ENCODE peak calls at places on chromosomes 6 and 20, in five cellular contexts. One of them, this sample, is unnamed. For H3K9me3, the result is how much of the 10 kb centered on the place peaks cover.

GRCh38 chr6:79718509-79719247 is 87.5 kb downstream of the SH3BGRL2 start:
- DNase-seq in heart left ventricle: no peak
- DNase-seq in DND-41: no peak
- DNase-seq in tibial artery: no peak
- DNase-seq in left ventricle myocardium inferior: no peak
- DNase-seq in this sample: no peak

GRCh38 chr6:170134077-170135040 is 156.5 kb downstream of the DLL1 start:
- DNase-seq in heart left ventricle: no peak
- DNase-seq in DND-41: no peak
- DNase-seq in tibial artery: peak
- DNase-seq in left ventricle myocardium inferior: peak
- DNase-seq in this sample: peak

GRCh38 chr6:168179133-168179532 is 100.1 kb upstream of the FRMD1 start:
- DNase-seq in heart left ventricle: no peak
- DNase-seq in DND-41: no peak
- DNase-seq in tibial artery: peak
- DNase-seq in left ventricle myocardium inferior: no peak
- DNase-seq in this sample: no peak

GRCh38 chr20:17887331-17888030 is 81.1 kb downstream of the SNX5 start:
- DNase-seq in heart left ventricle: no peak
- DNase-seq in DND-41: no peak
- DNase-seq in tibial artery: no peak
- DNase-seq in left ventricle myocardium inferior: no peak
- DNase-seq in this sample: no peak

GRCh38 chr6:33116881-33117711 is 41.3 kb downstream of the HLA-DPB1 start:
- DNase-seq in heart left ventricle: no peak
- DNase-seq in DND-41: no peak
- DNase-seq in tibial artery: no peak
- DNase-seq in left ventricle myocardium inferior: no peak
- DNase-seq in this sample: no peak

GRCh38 chr6:158831571-158831970 is 12.4 kb upstream of the EZR start:
- DNase-seq in heart left ventricle: no peak
- DNase-seq in DND-41: no peak
- DNase-seq in tibial artery: no peak
- DNase-seq in left ventricle myocardium inferior: no peak
- DNase-seq in this sample: no peak

GRCh38 chr6:20716865-20717264 is 182.6 kb downstream of the CDKAL1 start:
- DNase-seq in heart left ventricle: no peak
- DNase-seq in DND-41: no peak
- DNase-seq in tibial artery: no peak
- DNase-seq in left ventricle myocardium inferior: no peak
- DNase-seq in this sample: no peak

GRCh38 chr20:542777-543368 is 717 bp downstream of the CSNK2A1 start:
- DNase-seq in heart left ventricle: peak
- DNase-seq in DND-41: peak
- DNase-seq in tibial artery: no peak
- DNase-seq in left ventricle myocardium inferior: no peak
- DNase-seq in this sample: peak

GRCh38 chr6:135600086-135600702 is 102.7 kb upstream of the AHI1 start:
- DNase-seq in heart left ventricle: no peak
- DNase-seq in DND-41: peak
- DNase-seq in tibial artery: no peak
- DNase-seq in left ventricle myocardium inferior: no peak
- DNase-seq in this sample: no peak

GRCh38 chr20:32737371-32738223 is 5.7 kb downstream of the COMMD7 start:
- DNase-seq in heart left ventricle: no peak
- DNase-seq in DND-41: peak
- DNase-seq in tibial artery: no peak
- DNase-seq in left ventricle myocardium inferior: no peak
- DNase-seq in this sample: peak

GRCh38 chr6:38279423-38279822 is 360.3 kb downstream of the BTBD9 start:
- DNase-seq in heart left ventricle: no peak
- DNase-seq in DND-41: no peak
- DNase-seq in tibial artery: no peak
- DNase-seq in left ventricle myocardium inferior: no peak
- DNase-seq in this sample: no peak

GRCh38 chr20:21739682-21740081 is 34.2 kb downstream of the PAX1 start:
- DNase-seq in heart left ventricle: no peak
- DNase-seq in DND-41: no peak
- DNase-seq in tibial artery: no peak
- DNase-seq in left ventricle myocardium inferior: no peak
- DNase-seq in this sample: no peak

GRCh38 chr6:134774244-134774643 is 175.7 kb downstream of the ALDH8A1 start:
- DNase-seq in heart left ventricle: no peak
- DNase-seq in DND-41: no peak
- DNase-seq in tibial artery: no peak
- DNase-seq in left ventricle myocardium inferior: no peak
- DNase-seq in this sample: no peak

GRCh38 chr6:144993870-144994269 is 708.7 kb downstream of the UTRN start:
- DNase-seq in heart left ventricle: no peak
- DNase-seq in DND-41: no peak
- DNase-seq in tibial artery: no peak
- DNase-seq in left ventricle myocardium inferior: no peak
- DNase-seq in this sample: no peak

GRCh38 chr6:138869343-138869742 is 73.5 kb downstream of the ECT2L start:
- DNase-seq in heart left ventricle: peak
- DNase-seq in DND-41: no peak
- DNase-seq in tibial artery: no peak
- DNase-seq in left ventricle myocardium inferior: peak
- DNase-seq in this sample: no peak

GRCh38 chr6:22026160-22026678 is 270.6 kb downstream of the PRL start:
- DNase-seq in heart left ventricle: no peak
- DNase-seq in DND-41: peak
- DNase-seq in tibial artery: no peak
- DNase-seq in left ventricle myocardium inferior: no peak
- DNase-seq in this sample: no peak

GRCh38 chr20:1280421-1281102 is 14.5 kb downstream of the SNPH start:
- DNase-seq in heart left ventricle: no peak
- DNase-seq in DND-41: no peak
- DNase-seq in tibial artery: no peak
- DNase-seq in left ventricle myocardium inferior: no peak
- DNase-seq in this sample: no peak

GRCh38 chr6:56821005-56821432 is 133.9 kb upstream of the BEND6 start:
- DNase-seq in heart left ventricle: no peak
- DNase-seq in DND-41: no peak
- DNase-seq in tibial artery: no peak
- DNase-seq in left ventricle myocardium inferior: no peak
- DNase-seq in this sample: no peak

GRCh38 chr6:55293116-55293515 is 34.2 kb upstream of the GFRAL start:
- DNase-seq in heart left ventricle: no peak
- DNase-seq in DND-41: no peak
- DNase-seq in tibial artery: no peak
- DNase-seq in left ventricle myocardium inferior: no peak
- DNase-seq in this sample: no peak

GRCh38 chr20:32820698-32821378 is 1.1 kb downstream of the MAPRE1 start:
- DNase-seq in heart left ventricle: no peak
- DNase-seq in DND-41: no peak
- DNase-seq in tibial artery: no peak
- DNase-seq in left ventricle myocardium inferior: no peak
- DNase-seq in this sample: no peak

GRCh38 chr6:119044263-119044662 is 34.2 kb downstream of the FAM184A start:
- DNase-seq in heart left ventricle: no peak
- DNase-seq in DND-41: no peak
- DNase-seq in tibial artery: no peak
- DNase-seq in left ventricle myocardium inferior: no peak
- DNase-seq in this sample: no peak

GRCh38 chr6:119040229-119040628 is 38.2 kb downstream of the FAM184A start:
- DNase-seq in heart left ventricle: no peak
- DNase-seq in DND-41: no peak
- DNase-seq in tibial artery: no peak
- DNase-seq in left ventricle myocardium inferior: no peak
- DNase-seq in this sample: no peak

GRCh38 chr6:119040636-119041035 is 37.8 kb downstream of the FAM184A start:
- DNase-seq in heart left ventricle: no peak
- DNase-seq in DND-41: no peak
- DNase-seq in tibial artery: no peak
- DNase-seq in left ventricle myocardium inferior: no peak
- DNase-seq in this sample: no peak

GRCh38 chr6:119043265-119043664 is 35.2 kb downstream of the FAM184A start:
- DNase-seq in heart left ventricle: no peak
- DNase-seq in DND-41: no peak
- DNase-seq in tibial artery: no peak
- DNase-seq in left ventricle myocardium inferior: no peak
- DNase-seq in this sample: no peak

GRCh38 chr6:119043783-119044182 is 34.7 kb downstream of the FAM184A start:
- DNase-seq in heart left ventricle: no peak
- DNase-seq in DND-41: no peak
- DNase-seq in tibial artery: no peak
- DNase-seq in left ventricle myocardium inferior: no peak
- DNase-seq in this sample: no peak
- H3K9me3 ChIP-seq in heart left ventricle: under half
- H3K9me3 ChIP-seq in DND-41: under half
- H3K9me3 ChIP-seq in tibial artery: under half
- H3K9me3 ChIP-seq in left ventricle myocardium inferior: under half
- H3K9me3 ChIP-seq in this sample: under half

DNA sequence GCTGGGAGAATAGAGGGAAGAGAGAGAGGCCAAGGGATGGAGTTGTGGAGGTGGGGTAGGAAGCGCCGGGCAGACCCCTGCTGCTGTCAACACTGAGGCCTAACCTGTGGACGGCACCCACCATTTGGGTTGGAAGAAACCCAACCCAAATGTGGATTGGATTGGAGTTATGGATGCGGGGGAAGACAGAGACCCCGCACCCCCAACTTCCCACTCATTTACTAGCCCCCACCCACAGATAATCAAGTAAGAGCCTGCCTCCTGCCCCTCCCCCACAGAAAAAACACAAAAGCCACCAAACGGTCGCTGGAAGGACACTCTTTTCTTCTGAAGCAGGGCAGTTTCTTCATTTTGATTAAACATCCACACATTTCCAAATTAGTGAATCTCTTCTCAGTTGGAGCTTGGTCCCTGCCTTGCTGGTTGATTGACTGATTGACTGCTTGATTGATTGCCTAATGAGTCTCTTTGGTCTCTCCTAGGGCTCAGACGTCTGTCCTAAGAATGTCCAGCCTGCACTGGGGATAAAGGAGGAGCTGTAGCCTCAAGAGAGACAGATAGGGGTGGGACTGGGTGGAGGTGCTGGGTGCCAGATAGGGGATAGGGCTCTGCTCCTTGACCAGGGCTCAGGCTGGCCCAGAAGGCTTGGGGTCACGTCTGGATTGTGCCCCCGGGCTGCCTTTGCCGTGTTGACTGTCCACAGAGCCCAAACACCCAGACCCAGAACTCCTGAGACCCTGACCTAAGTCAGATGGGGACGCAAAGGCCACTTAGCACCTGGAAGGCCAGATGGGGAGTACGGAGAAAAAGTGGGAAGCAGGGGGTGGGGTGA is 74.9 kb upstream of the FOXP4 start:
- DNase-seq in heart left ventricle: no peak
- DNase-seq in DND-41: no peak
- DNase-seq in tibial artery: no peak
- DNase-seq in left ventricle myocardium inferior: no peak
- DNase-seq in this sample: no peak
- H3K27ac ChIP-seq in heart left ventricle: no peak
- H3K27ac ChIP-seq in DND-41: no peak
- H3K27ac ChIP-seq in tibial artery: peak
- H3K27ac ChIP-seq in left ventricle myocardium inferior: no peak
- H3K27ac ChIP-seq in this sample: no peak

GRCh38 chr6:87257975-87258374 is 64.4 kb upstream of the SMIM8 start:
- DNase-seq in heart left ventricle: no peak
- DNase-seq in DND-41: no peak
- DNase-seq in tibial artery: no peak
- DNase-seq in left ventricle myocardium inferior: no peak
- DNase-seq in this sample: no peak

GRCh38 chr6:87261534-87261933 is 60.9 kb upstream of the SMIM8 start:
- DNase-seq in heart left ventricle: no peak
- DNase-seq in DND-41: no peak
- DNase-seq in tibial artery: no peak
- DNase-seq in left ventricle myocardium inferior: no peak
- DNase-seq in this sample: no peak

GRCh38 chr6:87259791-87260190 is 62.6 kb upstream of the SMIM8 start:
- DNase-seq in heart left ventricle: no peak
- DNase-seq in DND-41: no peak
- DNase-seq in tibial artery: no peak
- DNase-seq in left ventricle myocardium inferior: no peak
- DNase-seq in this sample: no peak

GRCh38 chr6:87257046-87257445 is 65.3 kb upstream of the SMIM8 start:
- DNase-seq in heart left ventricle: no peak
- DNase-seq in DND-41: no peak
- DNase-seq in tibial artery: no peak
- DNase-seq in left ventricle myocardium inferior: no peak
- DNase-seq in this sample: no peak

DNA sequence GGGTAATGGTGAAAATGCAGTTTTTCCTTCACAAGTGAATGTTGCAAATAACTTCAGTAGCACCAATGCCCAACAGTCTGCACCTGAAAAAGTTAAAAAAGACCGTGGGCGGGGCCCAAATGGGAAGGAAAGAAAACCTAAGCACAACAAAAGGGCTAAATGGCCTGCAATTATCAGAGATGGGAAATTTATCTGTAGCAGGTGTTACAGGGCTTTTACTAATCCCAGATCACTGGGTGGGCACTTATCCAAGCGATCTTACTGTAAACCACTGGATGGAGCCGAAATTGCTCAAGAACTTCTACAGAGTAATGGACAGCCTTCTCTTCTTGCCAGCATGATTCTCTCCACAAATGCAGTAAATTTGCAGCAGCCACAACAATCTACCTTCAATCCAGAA is 64.8 kb upstream of the SMIM8 start:
- DNase-seq in heart left ventricle: no peak
- DNase-seq in DND-41: no peak
- DNase-seq in tibial artery: no peak
- DNase-seq in left ventricle myocardium inferior: no peak
- DNase-seq in this sample: no peak
- H3K9me3 ChIP-seq in heart left ventricle: under half
- H3K9me3 ChIP-seq in DND-41: under half
- H3K9me3 ChIP-seq in tibial artery: under half
- H3K9me3 ChIP-seq in left ventricle myocardium inferior: under half
- H3K9me3 ChIP-seq in this sample: under half

GRCh38 chr6:111865049-111865585 is 8.1 kb downstream of the FYN start:
- DNase-seq in heart left ventricle: no peak
- DNase-seq in DND-41: no peak
- DNase-seq in tibial artery: no peak
- DNase-seq in left ventricle myocardium inferior: no peak
- DNase-seq in this sample: no peak

GRCh38 chr6:111861321-111861938 is 11.8 kb downstream of the FYN start:
- DNase-seq in heart left ventricle: no peak
- DNase-seq in DND-41: no peak
- DNase-seq in tibial artery: no peak
- DNase-seq in left ventricle myocardium inferior: no peak
- DNase-seq in this sample: no peak

GRCh38 chr6:111862727-111863126 is 10.5 kb downstream of the FYN start:
- DNase-seq in heart left ventricle: no peak
- DNase-seq in DND-41: no peak
- DNase-seq in tibial artery: no peak
- DNase-seq in left ventricle myocardium inferior: no peak
- DNase-seq in this sample: no peak

GRCh38 chr6:111864138-111865048 is 8.9 kb downstream of the FYN start:
- DNase-seq in heart left ventricle: no peak
- DNase-seq in DND-41: no peak
- DNase-seq in tibial artery: no peak
- DNase-seq in left ventricle myocardium inferior: no peak
- DNase-seq in this sample: no peak

DNA sequence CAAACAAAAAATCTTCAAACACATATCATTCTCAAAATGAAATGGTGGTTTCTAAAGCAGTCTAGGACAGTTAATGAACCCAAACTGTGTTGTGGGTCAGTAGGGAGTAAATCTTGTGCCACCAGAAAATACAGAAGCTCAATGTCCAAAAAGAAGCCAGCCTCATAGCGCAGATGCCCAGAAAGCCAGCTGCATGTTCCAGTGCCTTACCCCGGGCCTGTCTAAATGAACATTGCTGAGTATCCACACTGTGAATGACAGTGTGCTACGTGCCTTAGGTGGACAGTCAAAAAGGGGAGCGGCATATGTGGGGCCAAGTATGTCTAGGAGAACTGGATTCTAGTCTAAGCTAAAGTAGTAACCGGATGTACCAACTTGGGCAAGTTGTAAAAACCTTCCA is 10.9 kb downstream of the FYN start:
- DNase-seq in heart left ventricle: no peak
- DNase-seq in DND-41: no peak
- DNase-seq in tibial artery: no peak
- DNase-seq in left ventricle myocardium inferior: no peak
- DNase-seq in this sample: no peak
- H3K27ac ChIP-seq in heart left ventricle: no peak
- H3K27ac ChIP-seq in DND-41: no peak
- H3K27ac ChIP-seq in tibial artery: no peak
- H3K27ac ChIP-seq in left ventricle myocardium inferior: no peak
- H3K27ac ChIP-seq in this sample: no peak

This sample was measured in CD8-positive, alpha-beta memory T cell.